ENCODE peak calls at places on chromosomes 13 and 19, in five cellular contexts. One of them, this sample, is unnamed.
A peak's percentile ranks its signal among the peaks of the same experiment; 100 is the strongest.

GRCh38 chr19:10230155-10230903 is 802 bp downstream of the S1PR2 start:
- DNase-seq in fibroblast of villous mesenchyme: peak; percentile 51
- DNase-seq in CD4-positive, alpha-beta T cell: peak; percentile 49
- DNase-seq in right atrium auricular region: no peak
- DNase-seq in fibroblast of mammary gland: no peak
- DNase-seq in this sample: peak; percentile 70

GRCh38 chr13:58238972-58239773 is 607.6 kb downstream of the PCDH17 start:
- DNase-seq in fibroblast of villous mesenchyme: no peak
- DNase-seq in CD4-positive, alpha-beta T cell: no peak
- DNase-seq in fibroblast of mammary gland: no peak
- DNase-seq in right atrium auricular region: no peak
- DNase-seq in this sample: no peak

GRCh38 chr19:46442808-46443450 is 14.2 kb upstream of the PNMA8C start:
- DNase-seq in CD4-positive, alpha-beta T cell: no peak
- DNase-seq in right atrium auricular region: no peak
- DNase-seq in fibroblast of mammary gland: peak; percentile 78
- DNase-seq in fibroblast of villous mesenchyme: peak; percentile 60
- DNase-seq in this sample: no peak

GRCh38 chr19:58033741-58034475 is at the start of gene ZSCAN1:
- DNase-seq in CD4-positive, alpha-beta T cell: no peak
- DNase-seq in fibroblast of villous mesenchyme: peak; percentile 68
- DNase-seq in right atrium auricular region: peak; percentile 75
- DNase-seq in fibroblast of mammary gland: peak; percentile 63
- DNase-seq in this sample: peak; percentile 72

GRCh38 chr19:35899547-35900214 is 659 bp downstream of the NFKBID start:
- DNase-seq in right atrium auricular region: peak; percentile 70
- DNase-seq in CD4-positive, alpha-beta T cell: peak; percentile 76
- DNase-seq in fibroblast of mammary gland: peak; percentile 78
- DNase-seq in fibroblast of villous mesenchyme: peak; percentile 84
- DNase-seq in this sample: peak; percentile 84

GRCh38 chr13:29761815-29762214 is 88.6 kb downstream of the UBL3 start:
- DNase-seq in CD4-positive, alpha-beta T cell: no peak
- DNase-seq in right atrium auricular region: no peak
- DNase-seq in fibroblast of mammary gland: no peak
- DNase-seq in fibroblast of villous mesenchyme: no peak
- DNase-seq in this sample: no peak

GRCh38 chr13:67878376-67878775 is 648.2 kb upstream of the PCDH9 start:
- DNase-seq in right atrium auricular region: no peak
- DNase-seq in fibroblast of mammary gland: no peak
- DNase-seq in fibroblast of villous mesenchyme: no peak
- DNase-seq in CD4-positive, alpha-beta T cell: no peak
- DNase-seq in this sample: no peak

GRCh38 chr13:23372264-23372905 is 61.1 kb downstream of the SACS start:
- DNase-seq in fibroblast of mammary gland: peak; percentile 56
- DNase-seq in right atrium auricular region: no peak
- DNase-seq in CD4-positive, alpha-beta T cell: no peak
- DNase-seq in fibroblast of villous mesenchyme: peak; percentile 47
- DNase-seq in this sample: no peak

GRCh38 chr13:63184693-63185092 is 1769.0 kb upstream of the PCDH20 start:
- DNase-seq in fibroblast of villous mesenchyme: no peak
- DNase-seq in fibroblast of mammary gland: peak; percentile 78
- DNase-seq in right atrium auricular region: no peak
- DNase-seq in CD4-positive, alpha-beta T cell: no peak
- DNase-seq in this sample: no peak

GRCh38 chr19:3440082-3440481 is 40.2 kb downstream of the SMIM24 start:
- DNase-seq in fibroblast of villous mesenchyme: peak; percentile 29
- DNase-seq in right atrium auricular region: no peak
- DNase-seq in fibroblast of mammary gland: peak; percentile 41
- DNase-seq in CD4-positive, alpha-beta T cell: peak; percentile 51
- DNase-seq in this sample: peak; percentile 44

GRCh38 chr13:49560270-49561063 is 24.9 kb downstream of the RCBTB1 start:
- DNase-seq in fibroblast of villous mesenchyme: peak; percentile 70
- DNase-seq in CD4-positive, alpha-beta T cell: no peak
- DNase-seq in right atrium auricular region: no peak
- DNase-seq in fibroblast of mammary gland: no peak
- DNase-seq in this sample: no peak

DNA sequence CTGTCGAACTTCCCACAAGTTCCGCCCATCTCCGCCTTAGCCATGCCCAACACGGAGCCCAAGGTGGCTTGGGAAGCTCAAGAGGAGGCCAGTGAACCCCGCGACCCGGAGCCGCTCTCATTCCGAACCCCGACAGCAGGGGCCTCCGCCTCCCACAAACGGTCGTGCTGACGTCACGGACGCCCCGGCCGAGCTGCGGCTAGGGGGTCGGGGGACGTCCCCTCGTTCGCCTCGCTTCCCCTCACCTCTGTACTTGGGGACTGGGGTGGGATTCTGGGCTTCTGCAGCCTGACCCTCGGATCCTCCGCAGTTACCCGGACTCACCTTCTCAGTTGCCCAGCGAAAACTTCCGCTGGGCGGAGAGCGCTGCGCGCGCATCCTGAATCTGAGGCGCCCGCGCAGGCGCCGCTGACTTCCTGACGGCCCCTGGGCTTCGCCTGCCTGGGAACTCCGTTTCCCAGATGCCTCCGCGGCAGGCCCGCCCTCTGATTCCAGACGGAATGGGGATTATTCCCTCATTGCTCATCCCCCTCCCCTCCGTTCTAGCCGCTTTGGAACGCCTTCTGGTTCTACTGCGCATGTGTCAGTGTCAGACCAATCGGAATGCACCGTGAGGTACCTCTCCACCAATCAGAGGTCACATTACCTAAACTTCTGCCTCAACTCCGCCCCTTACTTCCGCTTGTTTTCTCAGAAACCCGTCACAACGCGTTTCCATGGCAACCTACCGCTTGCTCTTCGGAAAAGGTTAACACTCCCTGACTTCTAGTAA is at the start of gene VRK3:
- DNase-seq in right atrium auricular region: peak; percentile 100
- DNase-seq in fibroblast of mammary gland: peak; percentile 100
- DNase-seq in fibroblast of villous mesenchyme: peak; percentile 100
- DNase-seq in CD4-positive, alpha-beta T cell: peak; percentile 95
- DNase-seq in this sample: peak; percentile 94
- TF ChIP-seq CTCF in right atrium auricular region: peak; percentile 29
- TF ChIP-seq CTCF in fibroblast of mammary gland: no peak
- TF ChIP-seq CTCF in fibroblast of villous mesenchyme: no peak
- TF ChIP-seq CTCF in CD4-positive, alpha-beta T cell: no peak
- TF ChIP-seq CTCF in this sample: peak; percentile 23

GRCh38 chr19:33132021-33132420 is at the start of gene WDR88:
- DNase-seq in CD4-positive, alpha-beta T cell: no peak
- DNase-seq in fibroblast of mammary gland: no peak
- DNase-seq in fibroblast of villous mesenchyme: no peak
- DNase-seq in right atrium auricular region: no peak
- DNase-seq in this sample: no peak

GRCh38 chr19:33134571-33135041 is 2.7 kb downstream of the WDR88 start:
- DNase-seq in CD4-positive, alpha-beta T cell: no peak
- DNase-seq in fibroblast of mammary gland: no peak
- DNase-seq in right atrium auricular region: no peak
- DNase-seq in fibroblast of villous mesenchyme: no peak
- DNase-seq in this sample: no peak

GRCh38 chr19:33130433-33130832 is 1.5 kb upstream of the WDR88 start:
- DNase-seq in fibroblast of villous mesenchyme: no peak
- DNase-seq in right atrium auricular region: no peak
- DNase-seq in CD4-positive, alpha-beta T cell: no peak
- DNase-seq in fibroblast of mammary gland: no peak
- DNase-seq in this sample: no peak

GRCh38 chr19:33133438-33134031 is 1.6 kb downstream of the WDR88 start:
- DNase-seq in CD4-positive, alpha-beta T cell: no peak
- DNase-seq in fibroblast of mammary gland: peak; percentile 36
- DNase-seq in fibroblast of villous mesenchyme: peak; percentile 60
- DNase-seq in right atrium auricular region: no peak
- DNase-seq in this sample: no peak

GRCh38 chr19:33132425-33132824 is 511 bp downstream of the WDR88 start:
- DNase-seq in right atrium auricular region: no peak
- DNase-seq in fibroblast of mammary gland: no peak
- DNase-seq in fibroblast of villous mesenchyme: no peak
- DNase-seq in CD4-positive, alpha-beta T cell: no peak
- DNase-seq in this sample: no peak
- TF ChIP-seq CTCF in right atrium auricular region: no peak
- TF ChIP-seq CTCF in fibroblast of mammary gland: peak; percentile 4
- TF ChIP-seq CTCF in fibroblast of villous mesenchyme: peak; percentile 5
- TF ChIP-seq CTCF in CD4-positive, alpha-beta T cell: no peak
- TF ChIP-seq CTCF in this sample: no peak

DNA sequence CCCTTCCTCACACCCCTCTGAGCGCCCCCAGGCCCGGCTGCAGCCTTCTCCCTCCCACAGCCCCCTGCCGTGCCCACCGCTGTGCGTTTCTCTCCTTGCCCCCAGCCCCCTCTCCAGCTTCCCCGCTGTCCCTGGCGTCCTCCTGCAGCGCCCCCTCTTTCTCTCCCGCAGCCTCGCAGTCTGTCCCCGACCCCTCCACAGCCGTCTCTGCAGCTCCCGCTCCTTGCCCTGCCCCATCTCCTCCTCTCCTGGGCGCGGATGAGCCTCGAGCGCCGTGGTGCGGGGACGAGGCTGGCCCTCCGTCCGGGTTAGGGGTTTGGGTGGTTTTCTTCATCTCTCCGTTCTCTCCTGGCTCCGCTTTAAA is 1.1 kb downstream of the KMT5C start:
- DNase-seq in right atrium auricular region: no peak
- DNase-seq in CD4-positive, alpha-beta T cell: no peak
- DNase-seq in fibroblast of villous mesenchyme: no peak
- DNase-seq in fibroblast of mammary gland: no peak
- DNase-seq in this sample: no peak
- TF ChIP-seq CTCF in right atrium auricular region: peak; percentile 25
- TF ChIP-seq CTCF in CD4-positive, alpha-beta T cell: no peak
- TF ChIP-seq CTCF in fibroblast of villous mesenchyme: peak; percentile 22
- TF ChIP-seq CTCF in fibroblast of mammary gland: no peak
- TF ChIP-seq CTCF in this sample: no peak

GRCh38 chr13:59747529-59747928 is 416.2 kb downstream of the DIAPH3 start:
- DNase-seq in CD4-positive, alpha-beta T cell: no peak
- DNase-seq in fibroblast of villous mesenchyme: no peak
- DNase-seq in fibroblast of mammary gland: no peak
- DNase-seq in right atrium auricular region: no peak
- DNase-seq in this sample: no peak
- TF ChIP-seq CTCF in CD4-positive, alpha-beta T cell: no peak
- TF ChIP-seq CTCF in fibroblast of villous mesenchyme: no peak
- TF ChIP-seq CTCF in fibroblast of mammary gland: no peak
- TF ChIP-seq CTCF in right atrium auricular region: no peak
- TF ChIP-seq CTCF in this sample: no peak

GRCh38 chr13:99973786-99974185 is 2.2 kb upstream of the ZIC5 start:
- DNase-seq in CD4-positive, alpha-beta T cell: no peak
- DNase-seq in fibroblast of villous mesenchyme: no peak
- DNase-seq in fibroblast of mammary gland: no peak
- DNase-seq in right atrium auricular region: no peak
- DNase-seq in this sample: no peak
- TF ChIP-seq CTCF in CD4-positive, alpha-beta T cell: no peak
- TF ChIP-seq CTCF in fibroblast of villous mesenchyme: no peak
- TF ChIP-seq CTCF in fibroblast of mammary gland: no peak
- TF ChIP-seq CTCF in right atrium auricular region: no peak
- TF ChIP-seq CTCF in this sample: no peak

GRCh38 chr19:49014870-49015255 is 2.0 kb downstream of the LHB start:
- DNase-seq in fibroblast of mammary gland: no peak
- DNase-seq in fibroblast of villous mesenchyme: no peak
- DNase-seq in CD4-positive, alpha-beta T cell: no peak
- DNase-seq in right atrium auricular region: no peak
- DNase-seq in this sample: no peak

GRCh38 chr19:49010453-49010852 is 6.4 kb downstream of the LHB start:
- DNase-seq in fibroblast of mammary gland: no peak
- DNase-seq in CD4-positive, alpha-beta T cell: no peak
- DNase-seq in right atrium auricular region: no peak
- DNase-seq in fibroblast of villous mesenchyme: no peak
- DNase-seq in this sample: no peak

GRCh38 chr19:49014123-49014869 is 2.6 kb downstream of the LHB start:
- DNase-seq in CD4-positive, alpha-beta T cell: no peak
- DNase-seq in fibroblast of villous mesenchyme: no peak
- DNase-seq in right atrium auricular region: no peak
- DNase-seq in fibroblast of mammary gland: peak; percentile 72
- DNase-seq in this sample: no peak

GRCh38 chr19:49009828-49010227 is 7.1 kb downstream of the LHB start:
- DNase-seq in right atrium auricular region: no peak
- DNase-seq in CD4-positive, alpha-beta T cell: no peak
- DNase-seq in fibroblast of villous mesenchyme: no peak
- DNase-seq in fibroblast of mammary gland: no peak
- DNase-seq in this sample: no peak

GRCh38 chr19:49011194-49011593 is 5.7 kb downstream of the LHB start:
- DNase-seq in right atrium auricular region: no peak
- DNase-seq in fibroblast of mammary gland: no peak
- DNase-seq in CD4-positive, alpha-beta T cell: no peak
- DNase-seq in fibroblast of villous mesenchyme: no peak
- DNase-seq in this sample: no peak
- TF ChIP-seq CTCF in right atrium auricular region: no peak
- TF ChIP-seq CTCF in fibroblast of mammary gland: no peak
- TF ChIP-seq CTCF in CD4-positive, alpha-beta T cell: no peak
- TF ChIP-seq CTCF in fibroblast of villous mesenchyme: no peak
- TF ChIP-seq CTCF in this sample: no peak

GRCh38 chr13:106423530-106423929 is 111.9 kb downstream of the EFNB2 start:
- DNase-seq in CD4-positive, alpha-beta T cell: no peak
- DNase-seq in right atrium auricular region: no peak
- DNase-seq in fibroblast of mammary gland: no peak
- DNase-seq in fibroblast of villous mesenchyme: no peak
- DNase-seq in this sample: no peak
- TF ChIP-seq CTCF in CD4-positive, alpha-beta T cell: no peak
- TF ChIP-seq CTCF in right atrium auricular region: no peak
- TF ChIP-seq CTCF in fibroblast of mammary gland: no peak
- TF ChIP-seq CTCF in fibroblast of villous mesenchyme: no peak
- TF ChIP-seq CTCF in this sample: no peak